ENCODE peak calls at places on chromosomes 12 and 14, in five cellular contexts. U is GM23248; J is cardiac muscle cell; R is lung; W is CD8-positive, alpha-beta memory T cell. C is an unnamed sample.
A peak's percentile ranks its signal among the peaks of the same experiment; 100 is the strongest.

GRCh38 chr14:61277232-61277631 is 3.9 kb downstream of the TMEM30B start:
- DNase-seq in U (no peak), R (no peak), J (no peak), W (no peak), C (no peak)

GRCh38 chr14:104979758-104980591 is 1.8 kb upstream of the AHNAK2 start:
- DNase-seq in U (no peak), R (peak; percentile 76), W (no peak), J (no peak), C (no peak)

GRCh38 chr12:23126794-23127193 is 501.8 kb downstream of the ETNK1 start:
- DNase-seq in R (no peak), W (no peak), J (no peak), U (no peak), C (no peak)

GRCh38 chr12:5908251-5908650 is 36.8 kb downstream of the ANO2 start:
- DNase-seq in J (no peak), U (no peak), R (no peak), W (no peak), C (no peak)

GRCh38 chr14:75525969-75526368 is 3.7 kb downstream of the BATF start:
- DNase-seq in R (no peak), J (no peak), W (no peak), U (no peak), C (no peak)

GRCh38 chr12:1908758-1909157 is 9.7 kb downstream of the CACNA2D4 start:
- DNase-seq in U (no peak), J (no peak), W (no peak), R (no peak), C (no peak)

GRCh38 chr14:58151264-58151700 is 731 bp downstream of the ARMH4 start:
- DNase-seq in U (no peak), J (peak; percentile 49), R (no peak), W (no peak), C (no peak)

GRCh38 chr12:24034160-24034559 is 84.7 kb upstream of the SOX5 start:
- DNase-seq in J (no peak), R (no peak), U (no peak), W (no peak), C (peak; percentile 60)

GRCh38 chr12:64627781-64628180 is 17.5 kb downstream of the RASSF3 start:
- DNase-seq in W (no peak), J (no peak), U (peak; percentile 84), R (no peak), C (no peak)

GRCh38 chr12:69341328-69341727 is 6.9 kb upstream of the LYZ start:
- DNase-seq in U (no peak), J (no peak), R (no peak), W (no peak), C (no peak)

GRCh38 chr12:65536876-65537661 is 258.6 kb downstream of the MSRB3 start:
- DNase-seq in R (peak; percentile 52), W (no peak), J (peak; percentile 18), U (peak; percentile 98), C (no peak)

DNA sequence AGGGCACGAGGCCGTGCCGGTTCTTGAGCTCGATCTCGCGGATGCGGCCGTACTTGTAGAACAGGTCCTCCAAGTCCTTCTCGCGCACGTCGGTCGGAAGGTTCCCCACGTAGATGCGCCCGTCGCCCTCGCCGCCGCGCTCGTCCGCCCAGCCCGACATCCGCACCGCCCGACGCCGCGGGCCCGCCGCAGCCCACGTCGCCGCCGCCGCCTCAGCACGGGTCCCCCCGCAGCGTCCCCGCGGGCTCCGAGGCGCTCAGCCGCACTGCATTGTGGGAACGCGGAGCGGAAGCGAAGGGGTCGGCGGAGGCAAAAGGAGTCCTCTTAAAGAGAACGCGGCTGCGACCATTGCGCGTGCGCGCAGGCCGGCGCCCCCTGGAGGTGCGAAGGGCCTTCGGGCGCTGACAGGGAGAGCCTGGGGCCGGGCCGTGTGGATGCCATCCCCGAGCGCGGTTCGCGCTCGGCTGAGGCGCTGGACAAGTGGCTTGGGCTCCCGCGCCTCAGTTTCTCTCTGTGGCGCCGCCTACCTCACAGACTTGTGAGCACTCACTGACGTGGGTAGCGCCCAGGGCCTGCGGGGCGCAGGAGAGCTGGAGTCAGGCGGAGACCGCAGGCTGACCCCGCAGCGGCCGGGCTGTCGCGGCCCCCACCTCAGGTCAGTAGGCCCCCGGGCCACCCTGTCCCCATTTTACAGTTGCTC is at the start of gene SRSF9:
- DNase-seq in J (peak; percentile 98), W (peak; percentile 97), U (peak; percentile 98), R (peak; percentile 95), C (peak; percentile 97)
- H3K4me1 ChIP-seq in J (peaks cover 4% of the 10 kb centered on the region), W (peaks cover 50% of the 10 kb centered on the region), U (peaks cover 40% of the 10 kb centered on the region), R (peaks cover 5% of the 10 kb centered on the region), C (peaks cover 22% of the 10 kb centered on the region)

GRCh38 chr12:46242569-46242968 is 26.3 kb downstream of the SLC38A1 start:
- DNase-seq in R (no peak), U (no peak), J (no peak), W (no peak), C (no peak)

GRCh38 chr12:46246021-46246700 is 22.7 kb downstream of the SLC38A1 start:
- DNase-seq in W (peak; percentile 51), R (no peak), U (no peak), J (no peak), C (no peak)

GRCh38 chr12:46244273-46244672 is 24.6 kb downstream of the SLC38A1 start:
- DNase-seq in U (no peak), R (no peak), J (peak; percentile 4), W (no peak), C (no peak)

GRCh38 chr12:46240436-46240835 is 28.4 kb downstream of the SLC38A1 start:
- DNase-seq in W (no peak), J (no peak), R (no peak), U (no peak), C (no peak)

DNA sequence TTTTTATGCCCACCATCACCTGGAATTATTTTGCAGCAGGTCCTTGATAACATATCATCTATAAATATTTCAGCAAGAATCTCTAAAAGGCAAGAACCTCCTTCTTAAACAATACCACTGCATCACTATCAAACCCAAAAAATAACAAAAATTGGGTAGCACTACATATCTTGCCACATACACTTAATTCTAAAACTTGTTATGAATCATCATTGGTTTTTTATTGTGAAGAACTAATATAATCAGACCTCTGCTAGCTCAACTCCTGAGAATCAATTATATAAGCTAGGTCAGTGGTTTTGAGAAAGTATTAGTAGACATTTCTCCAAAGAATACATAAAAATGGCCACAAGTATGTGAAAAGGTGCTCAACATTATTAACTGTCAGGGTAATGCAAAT is 23.8 kb downstream of the SLC38A1 start:
- DNase-seq in J (no peak), R (no peak), W (no peak), U (no peak), C (no peak)
- H3K4me1 ChIP-seq in J (peaks cover 14% of the 10 kb centered on the region), R (peaks cover 2% of the 10 kb centered on the region), W (peaks cover 56% of the 10 kb centered on the region), U (no peaks in the 10 kb centered on the region), C (no peaks in the 10 kb centered on the region)

GRCh38 chr14:72613196-72613974 is 280.5 kb downstream of the DPF3 start:
- DNase-seq in R (no peak), W (no peak), U (peak; percentile 22), J (peak; percentile 91), C (no peak)
- H3K4me1 ChIP-seq in R (peaks cover 2% of the 10 kb centered on the region), W (no peaks in the 10 kb centered on the region), U (peaks cover 39% of the 10 kb centered on the region), J (peaks cover 40% of the 10 kb centered on the region), C (no peaks in the 10 kb centered on the region)

DNA sequence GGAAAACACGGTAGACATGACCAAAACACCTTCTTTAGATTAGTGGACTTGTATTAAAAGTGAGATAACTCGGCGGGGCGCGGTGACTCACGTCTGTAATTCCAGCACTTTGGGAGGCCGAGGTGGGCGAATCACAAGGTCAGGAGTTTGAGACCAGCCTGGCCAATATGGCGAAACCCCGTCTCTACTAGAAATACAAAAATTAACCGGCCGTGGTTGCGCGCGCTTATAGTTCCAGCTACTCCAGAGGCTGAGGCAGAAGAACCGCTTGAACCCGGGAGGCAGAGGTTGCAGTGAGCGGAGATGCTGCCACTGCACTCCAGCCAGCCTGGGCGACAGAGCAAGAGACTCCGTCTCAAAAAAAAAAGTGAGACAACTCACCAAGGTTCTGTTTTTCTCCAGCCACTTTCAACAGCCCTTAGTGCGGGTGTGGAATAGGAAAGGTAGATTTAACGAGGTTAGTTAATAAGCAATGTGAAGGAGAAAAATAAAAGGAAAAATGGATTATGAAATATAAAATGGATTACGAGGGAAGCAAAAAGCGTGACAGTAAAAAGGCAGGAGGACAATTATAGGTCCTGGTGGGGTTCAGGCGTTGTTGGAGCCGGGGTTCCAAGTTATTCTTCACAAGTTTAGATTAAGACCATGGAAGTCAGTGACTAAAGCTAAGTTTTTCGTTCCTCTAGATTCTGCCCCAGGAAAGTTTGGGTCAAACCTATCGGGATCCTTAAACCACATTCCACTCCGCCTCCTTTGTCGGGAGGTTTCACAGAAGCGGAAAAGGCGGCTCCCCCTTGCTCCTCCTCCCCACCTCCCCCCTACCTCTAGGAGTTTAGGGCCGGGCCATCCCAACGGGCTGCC is 534 bp downstream of the PPP2R3C start:
- DNase-seq in U (peak; percentile 51), R (no peak), J (no peak), W (no peak), C (peak; percentile 28)
- H3K4me1 ChIP-seq in U (peaks cover 12% of the 10 kb centered on the region), R (peaks cover 6% of the 10 kb centered on the region), J (no peaks in the 10 kb centered on the region), W (peaks cover 41% of the 10 kb centered on the region), C (peaks cover 10% of the 10 kb centered on the region)

GRCh38 chr12:109998904-109999648 is at the start of gene ANKRD13A:
- DNase-seq in W (peak; percentile 91), J (peak; percentile 92), R (peak; percentile 92), U (peak; percentile 94), C (peak; percentile 92)

GRCh38 chr12:109998241-109998903 is 858 bp upstream of the ANKRD13A start:
- DNase-seq in W (no peak), U (peak; percentile 54), J (no peak), R (no peak), C (no peak)

GRCh38 chr12:109999983-110000505 is 814 bp downstream of the ANKRD13A start:
- DNase-seq in U (peak; percentile 79), R (peak; percentile 42), W (no peak), J (peak; percentile 19), C (peak; percentile 16)

GRCh38 chr12:110001596-110001995 is 2.4 kb downstream of the ANKRD13A start:
- DNase-seq in U (peak; percentile 94), R (no peak), W (no peak), J (no peak), C (no peak)

GRCh38 chr12:109999649-109999971 is 380 bp downstream of the ANKRD13A start:
- DNase-seq in W (no peak), U (no peak), J (no peak), R (no peak), C (no peak)
- H3K4me1 ChIP-seq in W (peaks cover 50% of the 10 kb centered on the region), U (peaks cover 48% of the 10 kb centered on the region), J (no peaks in the 10 kb centered on the region), R (peaks cover 13% of the 10 kb centered on the region), C (peaks cover 21% of the 10 kb centered on the region)

DNA sequence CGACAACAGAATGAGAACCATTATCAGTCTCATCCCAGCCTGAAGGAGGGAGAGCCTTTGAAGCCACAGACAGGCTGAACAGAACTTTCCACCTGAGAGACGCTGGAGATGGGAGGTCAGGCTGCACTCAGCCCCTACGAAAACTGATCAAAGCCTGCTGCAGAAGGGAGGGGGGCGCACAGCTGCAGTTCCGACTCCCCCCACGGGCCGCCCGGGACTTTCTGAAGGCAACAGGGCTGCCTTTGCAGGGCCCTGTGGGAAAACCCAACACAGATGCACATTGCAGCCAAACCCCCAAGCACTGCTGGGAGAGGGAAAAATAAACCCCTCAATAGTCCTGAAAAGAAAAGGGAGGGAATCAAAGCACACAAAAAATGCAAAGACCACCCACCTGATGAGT is 290.7 kb downstream of the ZFP36L1 start:
- DNase-seq in J (no peak), R (no peak), W (no peak), U (no peak), C (no peak)
- H3K4me1 ChIP-seq in J (peaks cover 46% of the 10 kb centered on the region), R (peaks cover 25% of the 10 kb centered on the region), W (peaks cover 62% of the 10 kb centered on the region), U (peaks cover 16% of the 10 kb centered on the region), C (no peaks in the 10 kb centered on the region)

GRCh38 chr14:97848351-97848980 is 1051.3 kb downstream of the VRK1 start:
- DNase-seq in J (peak; percentile 33), U (no peak), R (no peak), W (no peak), C (no peak)
- H3K4me1 ChIP-seq in J (peaks cover 6% of the 10 kb centered on the region), U (no peaks in the 10 kb centered on the region), R (no peaks in the 10 kb centered on the region), W (no peaks in the 10 kb centered on the region), C (no peaks in the 10 kb centered on the region)